ENCODE peak calls at places on chromosome 14, in four cellular contexts. D, O, P and R are unnamed samples.

GRCh38 chr14:26444745-26445144 is 153.1 kb downstream of the NOVA1 start:
- DNase-seq in O (no peak), P (no peak), D (no peak), R (no peak)

GRCh38 chr14:68840454-68840853 is 47.6 kb upstream of the ZFP36L1 start:
- DNase-seq in D (no peak), O (no peak), P (no peak), R (no peak)

GRCh38 chr14:105493921-105494605 is 3.0 kb downstream of the TEDC1 start:
- DNase-seq in O (no peak), P (no peak), D (no peak), R (no peak)

GRCh38 chr14:93005135-93005813 is 82.3 kb downstream of the CHGA start:
- DNase-seq in D (no peak), P (no peak), O (no peak), R (no peak)

GRCh38 chr14:92122761-92123160 is 992 bp downstream of the CPSF2 start:
- DNase-seq in O (no peak), P (no peak), D (no peak), R (no peak)

GRCh38 chr14:100893760-100894159 is 9.8 kb downstream of the RTL1 start:
- DNase-seq in O (no peak), P (no peak), D (no peak), R (no peak)

GRCh38 chr14:90660865-90661570 is 155.2 kb downstream of the TTC7B start:
- DNase-seq in O (no peak), D (no peak), P (no peak), R (no peak)

GRCh38 chr14:43449291-43449690 is 1057.8 kb downstream of the FSCB start:
- DNase-seq in D (no peak), O (peak; percentile 20), P (no peak), R (no peak)

GRCh38 chr14:98598576-98598975 is 673.4 kb downstream of the BCL11B start:
- DNase-seq in D (no peak), O (no peak), P (no peak), R (no peak)

GRCh38 chr14:105146976-105147700 is 21.4 kb downstream of the JAG2 start:
- DNase-seq in P (no peak), D (no peak), O (no peak), R (no peak)

GRCh38 chr14:93994919-93995682 is 2.0 kb upstream of the CCDC197 start:
- DNase-seq in O (no peak), P (peak; percentile 63), D (peak; percentile 36), R (no peak)

GRCh38 chr14:100303925-100304324 is 2.3 kb downstream of the SLC25A29 start:
- DNase-seq in P (no peak), D (peak; percentile 54), O (no peak), R (no peak)

GRCh38 chr14:96040836-96041371 is 1.7 kb downstream of the C14orf132 start:
- DNase-seq in D (no peak), O (no peak), P (no peak), R (no peak)

GRCh38 chr14:59492419-59492818 is 8.1 kb downstream of the JKAMP start:
- DNase-seq in P (no peak), D (no peak), O (no peak), R (no peak)